ENCODE peak calls at places on chromosomes 7 and 10, in seven cellular contexts. One of them, this sample, is unnamed.

GRCh38 chr7:151139071-151139521 is 28.4 kb downstream of the GBX1 start:
- DNase-seq in ACHN: no peak
- DNase-seq in iPS DF 19.7: no peak
- DNase-seq in progenitor cell of endocrine pancreas: no peak
- DNase-seq in activated T-helper 9 cell treated with anti-CD3 and anti-CD28 coated beads, Interleukin-2, amount 50 U/mL, for 16 hours: no peak
- DNase-seq in upper lobe of right lung: peak
- DNase-seq in fibroblast of lung: no peak
- DNase-seq in this sample: no peak

GRCh38 chr10:58625070-58625469 is 112.4 kb downstream of the BICC1 start:
- DNase-seq in progenitor cell of endocrine pancreas: no peak
- DNase-seq in fibroblast of lung: peak
- DNase-seq in ACHN: no peak
- DNase-seq in upper lobe of right lung: no peak
- DNase-seq in iPS DF 19.7: no peak
- DNase-seq in activated T-helper 9 cell treated with anti-CD3 and anti-CD28 coated beads, Interleukin-2, amount 50 U/mL, for 16 hours: no peak
- DNase-seq in this sample: no peak

GRCh38 chr10:76150139-76150885 is 718.9 kb downstream of the LRMDA start:
- DNase-seq in progenitor cell of endocrine pancreas: peak
- DNase-seq in upper lobe of right lung: peak
- DNase-seq in iPS DF 19.7: no peak
- DNase-seq in activated T-helper 9 cell treated with anti-CD3 and anti-CD28 coated beads, Interleukin-2, amount 50 U/mL, for 16 hours: no peak
- DNase-seq in fibroblast of lung: peak
- DNase-seq in ACHN: no peak
- DNase-seq in this sample: no peak

GRCh38 chr10:117503170-117503885 is 39.2 kb upstream of the EMX2 start:
- DNase-seq in ACHN: no peak
- DNase-seq in upper lobe of right lung: peak
- DNase-seq in progenitor cell of endocrine pancreas: no peak
- DNase-seq in activated T-helper 9 cell treated with anti-CD3 and anti-CD28 coated beads, Interleukin-2, amount 50 U/mL, for 16 hours: no peak
- DNase-seq in fibroblast of lung: no peak
- DNase-seq in iPS DF 19.7: no peak
- DNase-seq in this sample: no peak

GRCh38 chr7:134279336-134279735 is 37.4 kb downstream of the SLC35B4 start:
- DNase-seq in fibroblast of lung: no peak
- DNase-seq in ACHN: no peak
- DNase-seq in activated T-helper 9 cell treated with anti-CD3 and anti-CD28 coated beads, Interleukin-2, amount 50 U/mL, for 16 hours: no peak
- DNase-seq in upper lobe of right lung: no peak
- DNase-seq in iPS DF 19.7: no peak
- DNase-seq in progenitor cell of endocrine pancreas: no peak
- DNase-seq in this sample: no peak

GRCh38 chr10:119098576-119098975 is 5.3 kb upstream of the DENND10 start:
- DNase-seq in fibroblast of lung: no peak
- DNase-seq in upper lobe of right lung: no peak
- DNase-seq in activated T-helper 9 cell treated with anti-CD3 and anti-CD28 coated beads, Interleukin-2, amount 50 U/mL, for 16 hours: no peak
- DNase-seq in ACHN: no peak
- DNase-seq in progenitor cell of endocrine pancreas: no peak
- DNase-seq in iPS DF 19.7: no peak
- DNase-seq in this sample: no peak

GRCh38 chr10:118495499-118495898 is 99.9 kb downstream of the PRLHR start:
- DNase-seq in activated T-helper 9 cell treated with anti-CD3 and anti-CD28 coated beads, Interleukin-2, amount 50 U/mL, for 16 hours: no peak
- DNase-seq in ACHN: no peak
- DNase-seq in progenitor cell of endocrine pancreas: no peak
- DNase-seq in iPS DF 19.7: no peak
- DNase-seq in fibroblast of lung: no peak
- DNase-seq in upper lobe of right lung: no peak
- DNase-seq in this sample: no peak

GRCh38 chr7:127504715-127505114 is 80.7 kb downstream of the GCC1 start:
- DNase-seq in ACHN: peak
- DNase-seq in activated T-helper 9 cell treated with anti-CD3 and anti-CD28 coated beads, Interleukin-2, amount 50 U/mL, for 16 hours: no peak
- DNase-seq in upper lobe of right lung: no peak
- DNase-seq in iPS DF 19.7: no peak
- DNase-seq in fibroblast of lung: peak
- DNase-seq in progenitor cell of endocrine pancreas: no peak
- DNase-seq in this sample: no peak

GRCh38 chr7:113730309-113730955 is 188.4 kb downstream of the PPP1R3A start:
- DNase-seq in iPS DF 19.7: no peak
- DNase-seq in progenitor cell of endocrine pancreas: no peak
- DNase-seq in activated T-helper 9 cell treated with anti-CD3 and anti-CD28 coated beads, Interleukin-2, amount 50 U/mL, for 16 hours: no peak
- DNase-seq in upper lobe of right lung: no peak
- DNase-seq in fibroblast of lung: peak
- DNase-seq in ACHN: peak
- DNase-seq in this sample: no peak

GRCh38 chr7:1815051-1815481 is 145.0 kb downstream of the ELFN1 start:
- DNase-seq in iPS DF 19.7: no peak
- DNase-seq in fibroblast of lung: no peak
- DNase-seq in upper lobe of right lung: no peak
- DNase-seq in activated T-helper 9 cell treated with anti-CD3 and anti-CD28 coated beads, Interleukin-2, amount 50 U/mL, for 16 hours: no peak
- DNase-seq in progenitor cell of endocrine pancreas: no peak
- DNase-seq in ACHN: no peak
- DNase-seq in this sample: no peak

GRCh38 chr10:35517431-35518181 is 87.5 kb upstream of the GJD4 start:
- DNase-seq in activated T-helper 9 cell treated with anti-CD3 and anti-CD28 coated beads, Interleukin-2, amount 50 U/mL, for 16 hours: no peak
- DNase-seq in progenitor cell of endocrine pancreas: no peak
- DNase-seq in upper lobe of right lung: no peak
- DNase-seq in fibroblast of lung: peak
- DNase-seq in iPS DF 19.7: no peak
- DNase-seq in ACHN: no peak
- DNase-seq in this sample: no peak

GRCh38 chr7:68456469-68456868 is 1141.8 kb upstream of the AUTS2 start:
- DNase-seq in iPS DF 19.7: no peak
- DNase-seq in fibroblast of lung: no peak
- DNase-seq in ACHN: no peak
- DNase-seq in upper lobe of right lung: no peak
- DNase-seq in activated T-helper 9 cell treated with anti-CD3 and anti-CD28 coated beads, Interleukin-2, amount 50 U/mL, for 16 hours: no peak
- DNase-seq in progenitor cell of endocrine pancreas: no peak
- DNase-seq in this sample: no peak

GRCh38 chr7:134514106-134514505 is 13.3 kb upstream of the AKR1B10 start:
- DNase-seq in fibroblast of lung: no peak
- DNase-seq in activated T-helper 9 cell treated with anti-CD3 and anti-CD28 coated beads, Interleukin-2, amount 50 U/mL, for 16 hours: no peak
- DNase-seq in iPS DF 19.7: no peak
- DNase-seq in ACHN: no peak
- DNase-seq in progenitor cell of endocrine pancreas: no peak
- DNase-seq in upper lobe of right lung: no peak
- DNase-seq in this sample: no peak

GRCh38 chr7:5780801-5781496 is 514 bp downstream of the RNF216 start:
- DNase-seq in upper lobe of right lung: peak
- DNase-seq in progenitor cell of endocrine pancreas: peak
- DNase-seq in ACHN: peak
- DNase-seq in fibroblast of lung: peak
- DNase-seq in iPS DF 19.7: no peak
- DNase-seq in activated T-helper 9 cell treated with anti-CD3 and anti-CD28 coated beads, Interleukin-2, amount 50 U/mL, for 16 hours: no peak
- DNase-seq in this sample: peak

GRCh38 chr10:83262434-83262833 is 876.9 kb upstream of the GHITM start:
- DNase-seq in ACHN: no peak
- DNase-seq in upper lobe of right lung: no peak
- DNase-seq in progenitor cell of endocrine pancreas: no peak
- DNase-seq in iPS DF 19.7: no peak
- DNase-seq in activated T-helper 9 cell treated with anti-CD3 and anti-CD28 coated beads, Interleukin-2, amount 50 U/mL, for 16 hours: no peak
- DNase-seq in fibroblast of lung: no peak
- DNase-seq in this sample: no peak

GRCh38 chr7:86776136-86776535 is 132.4 kb downstream of the GRM3 start:
- DNase-seq in activated T-helper 9 cell treated with anti-CD3 and anti-CD28 coated beads, Interleukin-2, amount 50 U/mL, for 16 hours: no peak
- DNase-seq in progenitor cell of endocrine pancreas: no peak
- DNase-seq in upper lobe of right lung: no peak
- DNase-seq in fibroblast of lung: no peak
- DNase-seq in ACHN: no peak
- DNase-seq in iPS DF 19.7: no peak
- DNase-seq in this sample: no peak

GRCh38 chr10:47424231-47424630 is 40.1 kb upstream of the ZNF488 start:
- DNase-seq in iPS DF 19.7: no peak
- DNase-seq in upper lobe of right lung: no peak
- DNase-seq in ACHN: no peak
- DNase-seq in fibroblast of lung: no peak
- DNase-seq in progenitor cell of endocrine pancreas: no peak
- DNase-seq in activated T-helper 9 cell treated with anti-CD3 and anti-CD28 coated beads, Interleukin-2, amount 50 U/mL, for 16 hours: no peak
- DNase-seq in this sample: no peak

GRCh38 chr7:106471686-106472440 is 187.1 kb upstream of the NAMPT start:
- DNase-seq in activated T-helper 9 cell treated with anti-CD3 and anti-CD28 coated beads, Interleukin-2, amount 50 U/mL, for 16 hours: no peak
- DNase-seq in iPS DF 19.7: no peak
- DNase-seq in ACHN: no peak
- DNase-seq in fibroblast of lung: no peak
- DNase-seq in upper lobe of right lung: no peak
- DNase-seq in progenitor cell of endocrine pancreas: no peak
- DNase-seq in this sample: no peak